ENCODE peak calls at places on chromosomes 5 and 9, in eight cellular contexts. One of them, this sample, is unnamed.

GRCh38 chr9:121812159-121812735 is 160.8 kb downstream of the DAB2IP start:
- DNase-seq in NCI-H345: no peak
- DNase-seq in substantia nigra: no peak
- DNase-seq in CD4-positive, alpha-beta memory T cell: no peak
- DNase-seq in head of caudate nucleus: no peak
- DNase-seq in CD4-positive, alpha-beta T cell: no peak
- DNase-seq in NCI-H2081: no peak
- DNase-seq in effector memory CD4-positive, alpha-beta T cell: no peak
- DNase-seq in this sample: no peak

GRCh38 chr9:114278356-114278755 is 44.5 kb upstream of the ORM1 start:
- DNase-seq in substantia nigra: no peak
- DNase-seq in effector memory CD4-positive, alpha-beta T cell: no peak
- DNase-seq in NCI-H345: no peak
- DNase-seq in head of caudate nucleus: no peak
- DNase-seq in CD4-positive, alpha-beta memory T cell: no peak
- DNase-seq in CD4-positive, alpha-beta T cell: no peak
- DNase-seq in NCI-H2081: no peak
- DNase-seq in this sample: no peak

GRCh38 chr9:224540-225520 is 10.2 kb downstream of the DOCK8 start:
- DNase-seq in head of caudate nucleus: no peak
- DNase-seq in CD4-positive, alpha-beta T cell: no peak
- DNase-seq in CD4-positive, alpha-beta memory T cell: no peak
- DNase-seq in NCI-H2081: no peak
- DNase-seq in effector memory CD4-positive, alpha-beta T cell: no peak
- DNase-seq in substantia nigra: no peak
- DNase-seq in NCI-H345: no peak
- DNase-seq in this sample: no peak

GRCh38 chr5:21931076-21931475 is 922.1 kb downstream of the CDH12 start:
- DNase-seq in CD4-positive, alpha-beta memory T cell: no peak
- DNase-seq in effector memory CD4-positive, alpha-beta T cell: no peak
- DNase-seq in NCI-H2081: no peak
- DNase-seq in NCI-H345: no peak
- DNase-seq in CD4-positive, alpha-beta T cell: no peak
- DNase-seq in substantia nigra: no peak
- DNase-seq in head of caudate nucleus: no peak
- DNase-seq in this sample: no peak

GRCh38 chr5:173668245-173668800 is 51.9 kb upstream of the BOD1 start:
- DNase-seq in NCI-H345: no peak
- DNase-seq in substantia nigra: no peak
- DNase-seq in NCI-H2081: no peak
- DNase-seq in CD4-positive, alpha-beta memory T cell: no peak
- DNase-seq in CD4-positive, alpha-beta T cell: no peak
- DNase-seq in head of caudate nucleus: no peak
- DNase-seq in effector memory CD4-positive, alpha-beta T cell: no peak
- DNase-seq in this sample: no peak

GRCh38 chr9:134554750-134555655 is 86.6 kb upstream of the COL5A1 start:
- DNase-seq in NCI-H2081: no peak
- DNase-seq in NCI-H345: no peak
- DNase-seq in substantia nigra: no peak
- DNase-seq in CD4-positive, alpha-beta T cell: no peak
- DNase-seq in effector memory CD4-positive, alpha-beta T cell: no peak
- DNase-seq in CD4-positive, alpha-beta memory T cell: no peak
- DNase-seq in head of caudate nucleus: no peak
- DNase-seq in this sample: no peak

GRCh38 chr5:94217745-94218144 is 400.7 kb downstream of the KIAA0825 start:
- DNase-seq in effector memory CD4-positive, alpha-beta T cell: no peak
- DNase-seq in CD4-positive, alpha-beta T cell: no peak
- DNase-seq in NCI-H345: no peak
- DNase-seq in head of caudate nucleus: no peak
- DNase-seq in substantia nigra: no peak
- DNase-seq in NCI-H2081: no peak
- DNase-seq in CD4-positive, alpha-beta memory T cell: no peak
- DNase-seq in this sample: no peak

GRCh38 chr5:71882826-71883744 is 164.0 kb downstream of the CARTPT start:
- DNase-seq in substantia nigra: no peak
- DNase-seq in effector memory CD4-positive, alpha-beta T cell: no peak
- DNase-seq in NCI-H2081: no peak
- DNase-seq in CD4-positive, alpha-beta T cell: no peak
- DNase-seq in NCI-H345: peak
- DNase-seq in CD4-positive, alpha-beta memory T cell: no peak
- DNase-seq in head of caudate nucleus: no peak
- DNase-seq in this sample: peak

GRCh38 chr9:106277931-106278330 is 583.6 kb downstream of the TMEM38B start:
- DNase-seq in head of caudate nucleus: no peak
- DNase-seq in CD4-positive, alpha-beta T cell: no peak
- DNase-seq in NCI-H2081: no peak
- DNase-seq in CD4-positive, alpha-beta memory T cell: no peak
- DNase-seq in substantia nigra: no peak
- DNase-seq in effector memory CD4-positive, alpha-beta T cell: no peak
- DNase-seq in NCI-H345: no peak
- DNase-seq in this sample: no peak

GRCh38 chr9:17462869-17463464 is 115.9 kb upstream of the SH3GL2 start:
- DNase-seq in CD4-positive, alpha-beta T cell: no peak
- DNase-seq in NCI-H2081: peak
- DNase-seq in head of caudate nucleus: peak
- DNase-seq in CD4-positive, alpha-beta memory T cell: no peak
- DNase-seq in NCI-H345: peak
- DNase-seq in substantia nigra: no peak
- DNase-seq in effector memory CD4-positive, alpha-beta T cell: no peak
- DNase-seq in this sample: peak

GRCh38 chr5:34657550-34657921 is 1.4 kb downstream of the RAI14 start:
- DNase-seq in head of caudate nucleus: no peak
- DNase-seq in CD4-positive, alpha-beta memory T cell: no peak
- DNase-seq in effector memory CD4-positive, alpha-beta T cell: no peak
- DNase-seq in NCI-H345: no peak
- DNase-seq in CD4-positive, alpha-beta T cell: no peak
- DNase-seq in NCI-H2081: no peak
- DNase-seq in substantia nigra: no peak
- DNase-seq in this sample: no peak

GRCh38 chr5:115196161-115196560 is 26.5 kb upstream of the TRIM36 start:
- DNase-seq in substantia nigra: no peak
- DNase-seq in head of caudate nucleus: no peak
- DNase-seq in effector memory CD4-positive, alpha-beta T cell: no peak
- DNase-seq in NCI-H2081: no peak
- DNase-seq in CD4-positive, alpha-beta memory T cell: no peak
- DNase-seq in NCI-H345: no peak
- DNase-seq in CD4-positive, alpha-beta T cell: no peak
- DNase-seq in this sample: no peak

GRCh38 chr9:78438765-78439164 is 141.8 kb downstream of the PSAT1 start:
- DNase-seq in CD4-positive, alpha-beta T cell: no peak
- DNase-seq in NCI-H345: no peak
- DNase-seq in substantia nigra: no peak
- DNase-seq in head of caudate nucleus: no peak
- DNase-seq in CD4-positive, alpha-beta memory T cell: no peak
- DNase-seq in effector memory CD4-positive, alpha-beta T cell: no peak
- DNase-seq in NCI-H2081: no peak
- DNase-seq in this sample: no peak

GRCh38 chr5:132069994-132070393 is 3.6 kb upstream of the CSF2 start:
- DNase-seq in head of caudate nucleus: no peak
- DNase-seq in substantia nigra: no peak
- DNase-seq in CD4-positive, alpha-beta T cell: no peak
- DNase-seq in effector memory CD4-positive, alpha-beta T cell: no peak
- DNase-seq in NCI-H345: no peak
- DNase-seq in NCI-H2081: no peak
- DNase-seq in CD4-positive, alpha-beta memory T cell: no peak
- DNase-seq in this sample: no peak

GRCh38 chr5:142237707-142238106 is 87.1 kb downstream of the SPRY4 start:
- DNase-seq in NCI-H345: no peak
- DNase-seq in NCI-H2081: no peak
- DNase-seq in CD4-positive, alpha-beta T cell: no peak
- DNase-seq in substantia nigra: no peak
- DNase-seq in CD4-positive, alpha-beta memory T cell: no peak
- DNase-seq in head of caudate nucleus: no peak
- DNase-seq in effector memory CD4-positive, alpha-beta T cell: no peak
- DNase-seq in this sample: no peak

GRCh38 chr5:172379481-172379880 is 74.8 kb downstream of the SH3PXD2B start:
- DNase-seq in substantia nigra: no peak
- DNase-seq in CD4-positive, alpha-beta memory T cell: no peak
- DNase-seq in NCI-H345: no peak
- DNase-seq in NCI-H2081: no peak
- DNase-seq in CD4-positive, alpha-beta T cell: no peak
- DNase-seq in head of caudate nucleus: no peak
- DNase-seq in effector memory CD4-positive, alpha-beta T cell: no peak
- DNase-seq in this sample: no peak

GRCh38 chr5:73812457-73812856 is 186.5 kb downstream of the ARHGEF28 start:
- DNase-seq in CD4-positive, alpha-beta T cell: no peak
- DNase-seq in NCI-H345: no peak
- DNase-seq in CD4-positive, alpha-beta memory T cell: no peak
- DNase-seq in effector memory CD4-positive, alpha-beta T cell: no peak
- DNase-seq in head of caudate nucleus: no peak
- DNase-seq in NCI-H2081: no peak
- DNase-seq in substantia nigra: no peak
- DNase-seq in this sample: no peak

GRCh38 chr5:107594253-107595045 is 76.3 kb downstream of the EFNA5 start:
- DNase-seq in CD4-positive, alpha-beta T cell: no peak
- DNase-seq in substantia nigra: no peak
- DNase-seq in effector memory CD4-positive, alpha-beta T cell: no peak
- DNase-seq in head of caudate nucleus: no peak
- DNase-seq in NCI-H2081: no peak
- DNase-seq in CD4-positive, alpha-beta memory T cell: no peak
- DNase-seq in NCI-H345: no peak
- DNase-seq in this sample: no peak